ENCODE peak calls at places on chromosome 1, in eight cellular contexts. One of them, this sample, is unnamed.
A peak's percentile ranks its signal among the peaks of the same experiment; 100 is the strongest.

GRCh38 chr1:233020441-233020840 is 70.0 kb downstream of the NTPCR start:
- DNase-seq in psoas muscle: peak; percentile 19
- DNase-seq in astrocyte of the spinal cord: peak; percentile 25
- DNase-seq in fibroblast of lung: no peak
- DNase-seq in CD8-positive, alpha-beta memory T cell: no peak
- DNase-seq in spleen: no peak
- DNase-seq in foreskin fibroblast: no peak
- DNase-seq in OCI-LY7: no peak
- DNase-seq in this sample: no peak

GRCh38 chr1:248852548-248852947 is 6.3 kb downstream of the ZNF692 start:
- DNase-seq in fibroblast of lung: no peak
- DNase-seq in spleen: no peak
- DNase-seq in CD8-positive, alpha-beta memory T cell: no peak
- DNase-seq in foreskin fibroblast: no peak
- DNase-seq in OCI-LY7: peak; percentile 33
- DNase-seq in astrocyte of the spinal cord: no peak
- DNase-seq in psoas muscle: no peak
- DNase-seq in this sample: no peak

GRCh38 chr1:71015745-71016144 is 31.9 kb downstream of the PTGER3 start:
- DNase-seq in fibroblast of lung: no peak
- DNase-seq in foreskin fibroblast: no peak
- DNase-seq in astrocyte of the spinal cord: no peak
- DNase-seq in psoas muscle: no peak
- DNase-seq in CD8-positive, alpha-beta memory T cell: no peak
- DNase-seq in OCI-LY7: no peak
- DNase-seq in spleen: no peak
- DNase-seq in this sample: no peak

GRCh38 chr1:159775716-159776115 is 5.0 kb upstream of the DUSP23 start:
- DNase-seq in CD8-positive, alpha-beta memory T cell: no peak
- DNase-seq in spleen: no peak
- DNase-seq in psoas muscle: no peak
- DNase-seq in fibroblast of lung: no peak
- DNase-seq in OCI-LY7: no peak
- DNase-seq in astrocyte of the spinal cord: no peak
- DNase-seq in foreskin fibroblast: no peak
- DNase-seq in this sample: no peak

GRCh38 chr1:110185181-110185580 is 24.9 kb upstream of the KCNC4 start:
- DNase-seq in OCI-LY7: no peak
- DNase-seq in spleen: no peak
- DNase-seq in psoas muscle: no peak
- DNase-seq in foreskin fibroblast: no peak
- DNase-seq in CD8-positive, alpha-beta memory T cell: no peak
- DNase-seq in astrocyte of the spinal cord: no peak
- DNase-seq in fibroblast of lung: no peak
- DNase-seq in this sample: no peak

GRCh38 chr1:204725821-204726448 is 40.4 kb upstream of the LRRN2 start:
- DNase-seq in astrocyte of the spinal cord: no peak
- DNase-seq in fibroblast of lung: no peak
- DNase-seq in psoas muscle: no peak
- DNase-seq in OCI-LY7: no peak
- DNase-seq in spleen: no peak
- DNase-seq in foreskin fibroblast: no peak
- DNase-seq in CD8-positive, alpha-beta memory T cell: no peak
- DNase-seq in this sample: no peak

GRCh38 chr1:108962681-108963051 is 618 bp downstream of the CLCC1 start:
- DNase-seq in psoas muscle: peak; percentile 26
- DNase-seq in foreskin fibroblast: no peak
- DNase-seq in CD8-positive, alpha-beta memory T cell: peak; percentile 60
- DNase-seq in astrocyte of the spinal cord: no peak
- DNase-seq in fibroblast of lung: no peak
- DNase-seq in OCI-LY7: peak; percentile 23
- DNase-seq in spleen: peak; percentile 85
- DNase-seq in this sample: no peak

GRCh38 chr1:173590557-173590956 is 12.3 kb downstream of the SLC9C2 start:
- DNase-seq in spleen: no peak
- DNase-seq in astrocyte of the spinal cord: no peak
- DNase-seq in fibroblast of lung: no peak
- DNase-seq in foreskin fibroblast: peak; percentile 7
- DNase-seq in OCI-LY7: no peak
- DNase-seq in CD8-positive, alpha-beta memory T cell: no peak
- DNase-seq in psoas muscle: no peak
- DNase-seq in this sample: no peak

GRCh38 chr1:187306671-187307415 is 478.1 kb downstream of the PLA2G4A start:
- DNase-seq in psoas muscle: no peak
- DNase-seq in fibroblast of lung: no peak
- DNase-seq in CD8-positive, alpha-beta memory T cell: no peak
- DNase-seq in astrocyte of the spinal cord: peak; percentile 34
- DNase-seq in foreskin fibroblast: no peak
- DNase-seq in spleen: no peak
- DNase-seq in OCI-LY7: no peak
- DNase-seq in this sample: no peak

GRCh38 chr1:226166341-226166740 is 20.2 kb downstream of the ACBD3 start:
- DNase-seq in CD8-positive, alpha-beta memory T cell: no peak
- DNase-seq in OCI-LY7: no peak
- DNase-seq in astrocyte of the spinal cord: no peak
- DNase-seq in foreskin fibroblast: no peak
- DNase-seq in psoas muscle: no peak
- DNase-seq in fibroblast of lung: no peak
- DNase-seq in spleen: no peak
- DNase-seq in this sample: no peak

GRCh38 chr1:169884616-169885015 is 9.1 kb downstream of the SCYL3 start:
- DNase-seq in spleen: no peak
- DNase-seq in psoas muscle: no peak
- DNase-seq in CD8-positive, alpha-beta memory T cell: no peak
- DNase-seq in fibroblast of lung: peak; percentile 6
- DNase-seq in astrocyte of the spinal cord: no peak
- DNase-seq in OCI-LY7: no peak
- DNase-seq in foreskin fibroblast: no peak
- DNase-seq in this sample: no peak

GRCh38 chr1:147771216-147772125 is 11.1 kb upstream of the GJA5 start:
- DNase-seq in OCI-LY7: no peak
- DNase-seq in fibroblast of lung: no peak
- DNase-seq in spleen: no peak
- DNase-seq in astrocyte of the spinal cord: no peak
- DNase-seq in CD8-positive, alpha-beta memory T cell: no peak
- DNase-seq in psoas muscle: peak; percentile 32
- DNase-seq in foreskin fibroblast: peak; percentile 65
- DNase-seq in this sample: no peak

DNA sequence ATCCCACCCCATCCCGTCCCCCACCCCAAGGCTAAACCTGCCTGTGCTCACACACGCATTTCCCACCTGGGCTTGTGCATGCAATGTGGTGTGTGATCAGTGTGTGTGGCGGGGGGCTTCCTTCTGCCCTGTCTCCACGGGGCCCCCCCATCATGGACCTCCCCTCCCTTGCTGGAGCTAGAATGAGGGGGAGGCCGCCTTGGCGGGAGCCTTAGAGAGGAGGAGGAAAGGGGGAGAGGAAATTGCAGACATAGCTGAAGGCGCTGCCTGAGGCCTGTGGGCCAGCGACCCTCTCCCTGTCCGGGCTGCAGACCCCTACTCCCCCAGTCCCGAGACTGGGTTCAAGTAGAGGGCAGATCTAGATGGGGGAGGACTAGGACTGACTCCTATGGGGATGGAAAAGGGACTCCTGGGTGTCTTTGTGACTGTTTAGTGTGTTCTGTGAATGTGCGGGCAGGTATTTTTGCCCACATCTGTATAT is 917 bp upstream of the EVA1B start:
- DNase-seq in OCI-LY7: no peak
- DNase-seq in fibroblast of lung: no peak
- DNase-seq in CD8-positive, alpha-beta memory T cell: no peak
- DNase-seq in spleen: no peak
- DNase-seq in foreskin fibroblast: no peak
- DNase-seq in astrocyte of the spinal cord: no peak
- DNase-seq in psoas muscle: no peak
- DNase-seq in this sample: no peak
- H3K4me3 ChIP-seq in OCI-LY7: no peak overlapping the region
- H3K4me3 ChIP-seq in fibroblast of lung: no peak overlapping the region
- H3K4me3 ChIP-seq in CD8-positive, alpha-beta memory T cell: peak overlapping the region; percentile 70
- H3K4me3 ChIP-seq in spleen: no peak overlapping the region
- H3K4me3 ChIP-seq in foreskin fibroblast: no peak overlapping the region
- H3K4me3 ChIP-seq in astrocyte of the spinal cord: no peak overlapping the region
- H3K4me3 ChIP-seq in psoas muscle: peak overlapping the region; percentile 68
- H3K4me3 ChIP-seq in this sample: no peak overlapping the region

GRCh38 chr1:163069142-163069541 is at the start of gene RGS4:
- DNase-seq in astrocyte of the spinal cord: peak; percentile 98
- DNase-seq in CD8-positive, alpha-beta memory T cell: no peak
- DNase-seq in spleen: no peak
- DNase-seq in psoas muscle: peak; percentile 16
- DNase-seq in OCI-LY7: no peak
- DNase-seq in fibroblast of lung: peak; percentile 97
- DNase-seq in foreskin fibroblast: peak; percentile 98
- DNase-seq in this sample: peak; percentile 86
- H3K4me3 ChIP-seq in astrocyte of the spinal cord: peak within 1 kb of the TSS; percentile 87
- H3K4me3 ChIP-seq in CD8-positive, alpha-beta memory T cell: no peak within 1 kb of the TSS
- H3K4me3 ChIP-seq in spleen: peak within 1 kb of the TSS; percentile 10
- H3K4me3 ChIP-seq in psoas muscle: peak within 1 kb of the TSS; percentile 44
- H3K4me3 ChIP-seq in OCI-LY7: no peak within 1 kb of the TSS
- H3K4me3 ChIP-seq in fibroblast of lung: peak within 1 kb of the TSS; percentile 59
- H3K4me3 ChIP-seq in foreskin fibroblast: peak within 1 kb of the TSS; percentile 57
- H3K4me3 ChIP-seq in this sample: peak within 1 kb of the TSS; percentile 44

GRCh38 chr1:43937179-43937865 is 3.7 kb downstream of the ARTN start:
- DNase-seq in foreskin fibroblast: no peak
- DNase-seq in CD8-positive, alpha-beta memory T cell: no peak
- DNase-seq in OCI-LY7: no peak
- DNase-seq in psoas muscle: no peak
- DNase-seq in astrocyte of the spinal cord: no peak
- DNase-seq in spleen: no peak
- DNase-seq in fibroblast of lung: no peak
- DNase-seq in this sample: no peak

GRCh38 chr1:43934279-43934985 is 831 bp downstream of the ARTN start:
- DNase-seq in foreskin fibroblast: peak; percentile 73
- DNase-seq in fibroblast of lung: peak; percentile 66
- DNase-seq in CD8-positive, alpha-beta memory T cell: peak; percentile 63
- DNase-seq in astrocyte of the spinal cord: peak; percentile 73
- DNase-seq in psoas muscle: peak; percentile 72
- DNase-seq in spleen: peak; percentile 87
- DNase-seq in OCI-LY7: peak; percentile 70
- DNase-seq in this sample: no peak

GRCh38 chr1:43936470-43937151 is 3.0 kb downstream of the ARTN start:
- DNase-seq in foreskin fibroblast: peak; percentile 68
- DNase-seq in spleen: no peak
- DNase-seq in CD8-positive, alpha-beta memory T cell: no peak
- DNase-seq in astrocyte of the spinal cord: no peak
- DNase-seq in fibroblast of lung: peak; percentile 21
- DNase-seq in OCI-LY7: no peak
- DNase-seq in psoas muscle: peak; percentile 30
- DNase-seq in this sample: no peak

GRCh38 chr1:43934986-43935324 is 1.4 kb downstream of the ARTN start:
- DNase-seq in CD8-positive, alpha-beta memory T cell: no peak
- DNase-seq in foreskin fibroblast: no peak
- DNase-seq in psoas muscle: no peak
- DNase-seq in fibroblast of lung: no peak
- DNase-seq in astrocyte of the spinal cord: no peak
- DNase-seq in spleen: no peak
- DNase-seq in OCI-LY7: no peak
- DNase-seq in this sample: no peak

GRCh38 chr1:43935711-43936427 is 2.3 kb downstream of the ARTN start:
- DNase-seq in psoas muscle: no peak
- DNase-seq in astrocyte of the spinal cord: no peak
- DNase-seq in fibroblast of lung: no peak
- DNase-seq in foreskin fibroblast: no peak
- DNase-seq in CD8-positive, alpha-beta memory T cell: no peak
- DNase-seq in spleen: no peak
- DNase-seq in OCI-LY7: no peak
- DNase-seq in this sample: no peak
- H3K4me3 ChIP-seq in psoas muscle: peak overlapping the region; percentile 64
- H3K4me3 ChIP-seq in astrocyte of the spinal cord: no peak overlapping the region
- H3K4me3 ChIP-seq in fibroblast of lung: no peak overlapping the region
- H3K4me3 ChIP-seq in foreskin fibroblast: no peak overlapping the region
- H3K4me3 ChIP-seq in CD8-positive, alpha-beta memory T cell: no peak overlapping the region
- H3K4me3 ChIP-seq in spleen: peak overlapping the region; percentile 22
- H3K4me3 ChIP-seq in OCI-LY7: no peak overlapping the region
- H3K4me3 ChIP-seq in this sample: peak overlapping the region; percentile 29

DNA sequence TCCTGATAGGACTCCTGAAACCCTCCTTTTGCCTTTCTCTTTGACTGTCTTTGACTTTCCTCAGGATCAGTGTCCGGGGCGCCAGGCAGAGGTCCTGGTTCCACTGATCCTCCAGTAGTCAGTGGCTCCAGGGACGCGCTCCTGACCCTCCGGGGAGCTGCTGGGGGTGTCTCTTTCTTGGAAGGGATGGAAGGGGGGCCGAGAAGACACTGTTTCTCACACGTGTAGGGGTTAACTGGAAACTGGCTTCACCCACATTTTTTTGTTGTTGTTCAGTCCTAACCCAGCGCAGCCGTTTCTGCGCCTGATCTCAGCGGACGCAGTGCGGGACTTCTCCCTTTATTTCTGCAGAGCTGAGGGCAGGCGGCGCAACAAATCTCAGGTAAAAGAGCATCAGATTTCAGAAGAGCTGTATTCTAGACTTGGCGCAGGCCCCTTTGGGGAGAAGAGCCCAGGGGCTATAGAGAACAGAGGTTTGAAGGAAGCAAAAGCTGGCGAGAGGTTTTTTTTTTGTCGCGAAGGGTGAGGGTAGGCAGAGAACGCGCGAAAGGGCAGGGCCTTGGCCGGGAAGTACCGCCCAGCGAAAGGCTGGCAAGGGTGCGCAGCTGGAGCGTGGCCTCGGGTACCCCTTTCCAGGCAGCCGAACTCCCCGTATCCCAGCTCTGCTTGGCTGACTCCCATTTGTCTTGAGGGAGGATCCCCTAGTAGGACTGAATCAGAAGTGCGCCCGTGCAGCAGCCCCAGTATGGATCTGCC is 4.3 kb upstream of the LHX9 start:
- DNase-seq in psoas muscle: no peak
- DNase-seq in spleen: no peak
- DNase-seq in CD8-positive, alpha-beta memory T cell: no peak
- DNase-seq in OCI-LY7: no peak
- DNase-seq in astrocyte of the spinal cord: no peak
- DNase-seq in fibroblast of lung: no peak
- DNase-seq in foreskin fibroblast: peak; percentile 31
- DNase-seq in this sample: no peak
- H3K4me3 ChIP-seq in psoas muscle: peak overlapping the region; percentile 46
- H3K4me3 ChIP-seq in spleen: no peak overlapping the region
- H3K4me3 ChIP-seq in CD8-positive, alpha-beta memory T cell: no peak overlapping the region
- H3K4me3 ChIP-seq in OCI-LY7: no peak overlapping the region
- H3K4me3 ChIP-seq in astrocyte of the spinal cord: no peak overlapping the region
- H3K4me3 ChIP-seq in fibroblast of lung: no peak overlapping the region
- H3K4me3 ChIP-seq in foreskin fibroblast: peak overlapping the region; percentile 25
- H3K4me3 ChIP-seq in this sample: no peak overlapping the region

This sample was measured in skeletal muscle cell.